ENCODE peak calls at places on chromosomes 6 and 20, in five cellular contexts. E is lower lobe of right lung, V is fibroblast of mammary gland, R is HFF-Myc, G is astrocyte of the spinal cord. Z is an unnamed sample.

GRCh38 chr20:23084845-23085355 is 1.2 kb downstream of the CD93 start:
- DNase-seq in E (no peak), V (no peak), R (no peak), G (no peak), Z (no peak)

GRCh38 chr20:39117486-39117885 is 155.3 kb downstream of the DHX35 start:
- DNase-seq in E (no peak), V (peak), R (peak), G (peak), Z (no peak)

GRCh38 chr20:63058696-63059335 is 52.1 kb upstream of the BHLHE23 start:
- DNase-seq in E (peak), V (no peak), R (no peak), G (no peak), Z (no peak)

GRCh38 chr6:135897087-135897486 is 45.6 kb downstream of the PDE7B start:
- DNase-seq in E (no peak), V (no peak), R (no peak), G (no peak), Z (no peak)

GRCh38 chr6:166360243-166361079 is 18.1 kb upstream of the SFT2D1 start:
- DNase-seq in E (no peak), V (peak), R (no peak), G (peak), Z (no peak)

GRCh38 chr6:151763303-151763702 is 44.2 kb upstream of the ESR1 start:
- DNase-seq in E (no peak), V (peak), R (no peak), G (peak), Z (peak)

GRCh38 chr20:23622839-23623343 is 14.9 kb downstream of the CST3 start:
- DNase-seq in E (peak), V (peak), R (peak), G (peak), Z (peak)

GRCh38 chr6:4671587-4672115 is 104.6 kb upstream of the CDYL start:
- DNase-seq in E (no peak), V (no peak), R (no peak), G (no peak), Z (no peak)

GRCh38 chr6:113458368-113459010 is 398.7 kb upstream of the MARCKS start:
- DNase-seq in E (no peak), V (no peak), R (no peak), G (no peak), Z (peak)

GRCh38 chr6:102488729-102489128 is 1095.2 kb downstream of the GRIK2 start:
- DNase-seq in E (no peak), V (peak), R (no peak), G (peak), Z (peak)

GRCh38 chr6:130293800-130294199 is 71.0 kb upstream of the SAMD3 start:
- DNase-seq in E (no peak), V (peak), R (peak), G (peak), Z (peak)

GRCh38 chr20:61662946-61663460 is 402.7 kb downstream of the TAF4 start:
- DNase-seq in E (no peak), V (no peak), R (no peak), G (no peak), Z (no peak)

GRCh38 chr6:102701019-102701418 is 1307.5 kb downstream of the GRIK2 start:
- DNase-seq in E (no peak), V (no peak), R (no peak), G (no peak), Z (no peak)

GRCh38 chr20:40286991-40287531 is 402.0 kb downstream of the MAFB start:
- DNase-seq in E (peak), V (no peak), R (no peak), G (no peak), Z (no peak)

GRCh38 chr6:97669191-97669651 is 386.2 kb upstream of the MMS22L start:
- DNase-seq in E (no peak), V (no peak), R (no peak), G (peak), Z (peak)

GRCh38 chr6:88532241-88532860 is 366.2 kb upstream of the CNR1 start:
- DNase-seq in E (no peak), V (no peak), R (no peak), G (no peak), Z (no peak)

GRCh38 chr20:36573103-36573797 is at the start of gene TGIF2:
- DNase-seq in E (peak), V (peak), R (no peak), G (peak), Z (peak)

GRCh38 chr20:53384392-53384791 is 209.2 kb downstream of the ZNF217 start:
- DNase-seq in E (no peak), V (peak), R (no peak), G (no peak), Z (no peak)

GRCh38 chr20:33859157-33859695 is 48.1 kb downstream of the CHMP4B start:
- DNase-seq in E (peak), V (peak), R (no peak), G (no peak), Z (no peak)

GRCh38 chr6:26155066-26155925 is 68.1 kb downstream of the HFE start:
- DNase-seq in E (peak), V (no peak), R (no peak), G (peak), Z (no peak)

GRCh38 chr6:165220030-165220429 is 89.4 kb downstream of the C6orf118 start:
- DNase-seq in E (no peak), V (no peak), R (no peak), G (no peak), Z (no peak)

GRCh38 chr6:149763866-149764265 is 14.3 kb downstream of the PCMT1 start:
- DNase-seq in E (no peak), V (peak), R (no peak), G (no peak), Z (no peak)

GRCh38 chr6:155782320-155782730 is 326.7 kb upstream of the NOX3 start:
- DNase-seq in E (no peak), V (peak), R (peak), G (peak), Z (peak)

GRCh38 chr6:4612636-4613171 is 163.5 kb upstream of the CDYL start:
- DNase-seq in E (no peak), V (peak), R (no peak), G (no peak), Z (no peak)

GRCh38 chr6:36129889-36130671 is at the start of gene MAPK13:
- DNase-seq in E (peak), V (peak), R (no peak), G (no peak), Z (no peak)

GRCh38 chr20:23517719-23518118 is 26.8 kb downstream of the CST8 start:
- DNase-seq in E (no peak), V (no peak), R (no peak), G (no peak), Z (no peak)

GRCh38 chr6:14038636-14039035 is 78.9 kb upstream of the CD83 start:
- DNase-seq in E (no peak), V (peak), R (no peak), G (peak), Z (no peak)

GRCh38 chr6:169253745-169254238 is at the start of gene THBS2:
- DNase-seq in E (no peak), V (peak), R (peak), G (peak), Z (peak)

GRCh38 chr6:167856999-167857660 is 30.4 kb downstream of the AFDN start:
- DNase-seq in E (no peak), V (peak), R (no peak), G (peak), Z (no peak)

GRCh38 chr6:89970609-89971337 is 76.5 kb downstream of the GJA10 start:
- DNase-seq in E (no peak), V (peak), R (peak), G (peak), Z (peak)

GRCh38 chr6:4441981-4442434 is 306.6 kb upstream of the ECI2 start:
- DNase-seq in E (no peak), V (peak), R (no peak), G (no peak), Z (no peak)

DNA sequence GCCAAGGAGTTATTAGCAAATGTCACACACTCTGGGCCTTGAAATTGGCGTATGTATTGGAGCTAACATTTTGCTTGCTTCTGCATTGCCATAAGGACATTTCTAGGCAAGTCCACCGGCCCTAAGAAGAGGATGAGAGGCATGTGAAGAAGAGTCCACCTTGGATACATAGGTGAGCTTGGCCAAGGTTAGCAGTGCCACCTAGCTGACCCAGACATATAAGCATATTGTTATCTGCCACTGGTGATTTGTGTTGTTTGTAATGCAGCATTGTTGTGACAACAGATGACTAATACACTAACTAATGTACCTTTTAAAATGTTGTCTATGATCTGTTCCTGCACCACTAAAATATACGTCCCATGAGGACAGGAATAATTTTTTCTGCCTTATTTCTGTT is 24.8 kb upstream of the HLA-DQA2 start:
- DNase-seq in E (no peak), V (no peak), R (no peak), G (no peak), Z (no peak)
- TF ChIP-seq CTCF in E (no peak), V (no peak), R (no peak), G (no peak), Z (no peak)

GRCh38 chr6:53431704-53432103 is 83.0 kb upstream of the ELOVL5 start:
- DNase-seq in E (no peak), V (no peak), R (no peak), G (no peak), Z (no peak)

GRCh38 chr6:53429401-53429800 is 80.7 kb upstream of the ELOVL5 start:
- DNase-seq in E (no peak), V (no peak), R (no peak), G (no peak), Z (no peak)

GRCh38 chr6:53426544-53427270 is 78.0 kb upstream of the ELOVL5 start:
- DNase-seq in E (no peak), V (peak), R (no peak), G (no peak), Z (no peak)

GRCh38 chr6:53426117-53426516 is 77.4 kb upstream of the ELOVL5 start:
- DNase-seq in E (no peak), V (no peak), R (no peak), G (no peak), Z (no peak)

DNA sequence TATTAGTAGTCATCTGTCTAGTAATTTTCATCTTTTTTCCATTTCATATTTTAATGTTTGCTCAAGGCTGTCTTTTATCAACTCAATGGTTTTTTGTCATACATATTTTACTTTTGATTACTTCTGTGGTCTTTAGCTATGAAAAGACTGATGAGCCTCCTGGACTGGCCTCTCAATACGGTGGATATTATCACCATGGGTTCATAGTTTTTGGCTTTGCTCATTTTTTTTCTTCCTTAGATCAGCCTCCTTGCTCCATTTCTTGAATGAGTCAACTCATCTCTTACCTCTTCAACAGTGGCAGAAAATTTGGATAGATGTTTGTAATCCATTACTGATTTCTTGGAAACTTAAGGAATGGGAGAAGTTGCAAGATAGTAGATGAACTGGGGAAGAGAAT is 80.1 kb upstream of the ELOVL5 start:
- DNase-seq in E (no peak), V (no peak), R (no peak), G (no peak), Z (no peak)
- H3K4me3 ChIP-seq in E (no peak), V (no peak), R (no peak), G (no peak), Z (no peak)

GRCh38 chr6:43207286-43207685 is 22.0 kb downstream of the DNPH1 start:
- DNase-seq in E (no peak), V (no peak), R (no peak), G (no peak), Z (no peak)

GRCh38 chr6:43216200-43216599 is 13.1 kb downstream of the DNPH1 start:
- DNase-seq in E (no peak), V (no peak), R (no peak), G (no peak), Z (no peak)

GRCh38 chr6:43215066-43215465 is 14.2 kb downstream of the DNPH1 start:
- DNase-seq in E (no peak), V (no peak), R (no peak), G (no peak), Z (no peak)

GRCh38 chr6:43213431-43213830 is 15.8 kb downstream of the DNPH1 start:
- DNase-seq in E (no peak), V (no peak), R (no peak), G (no peak), Z (no peak)

GRCh38 chr6:43211960-43212359 is 17.3 kb downstream of the DNPH1 start:
- DNase-seq in E (no peak), V (no peak), R (no peak), G (no peak), Z (no peak)
- TF ChIP-seq CTCF in E (no peak), V (no peak), R (no peak), G (peak), Z (no peak)

GRCh38 chr6:37675100-37675499 is 22.6 kb downstream of the MDGA1 start:
- DNase-seq in E (no peak), V (no peak), R (no peak), G (no peak), Z (no peak)

GRCh38 chr6:37675606-37676005 is 22.1 kb downstream of the MDGA1 start:
- DNase-seq in E (no peak), V (no peak), R (no peak), G (no peak), Z (no peak)

GRCh38 chr6:37676071-37676470 is 21.6 kb downstream of the MDGA1 start:
- DNase-seq in E (no peak), V (no peak), R (no peak), G (no peak), Z (no peak)

GRCh38 chr6:37673436-37673835 is 24.2 kb downstream of the MDGA1 start:
- DNase-seq in E (no peak), V (no peak), R (no peak), G (no peak), Z (no peak)

GRCh38 chr6:37674161-37674560 is 23.5 kb downstream of the MDGA1 start:
- DNase-seq in E (no peak), V (no peak), R (no peak), G (no peak), Z (no peak)
- H3K4me3 ChIP-seq in E (no peak), V (no peak), R (no peak), G (no peak), Z (no peak)

DNA sequence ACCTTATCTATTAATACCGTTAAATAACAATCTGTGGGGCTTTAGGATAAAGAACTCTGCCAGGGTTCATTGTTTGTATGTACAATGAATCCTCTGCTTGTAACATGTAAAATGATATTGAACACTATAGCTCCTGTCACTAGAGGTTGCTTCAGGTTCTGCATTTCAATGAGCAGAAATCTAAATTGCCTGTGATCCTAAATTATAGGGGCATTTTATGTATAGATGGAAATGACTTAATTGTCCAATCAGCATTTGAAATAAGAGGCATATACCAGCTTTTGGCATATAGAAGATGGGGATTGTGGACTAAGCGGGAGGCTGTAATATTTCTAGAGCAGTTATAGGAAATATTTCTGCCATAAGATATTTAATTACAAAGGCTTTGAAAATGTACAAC is 2.0 kb downstream of the NCOA3 start:
- DNase-seq in E (no peak), V (no peak), R (no peak), G (no peak), Z (no peak)
- TF ChIP-seq CTCF in E (no peak), V (no peak), R (no peak), G (no peak), Z (no peak)

GRCh38 chr6:161396539-161396938 is 122.7 kb upstream of the AGPAT4 start:
- DNase-seq in E (no peak), V (no peak), R (no peak), G (no peak), Z (no peak)

GRCh38 chr6:161393839-161394364 is 120.0 kb upstream of the AGPAT4 start:
- DNase-seq in E (no peak), V (peak), R (peak), G (peak), Z (peak)

GRCh38 chr6:161393292-161393691 is 119.4 kb upstream of the AGPAT4 start:
- DNase-seq in E (no peak), V (no peak), R (no peak), G (no peak), Z (no peak)

GRCh38 chr6:161395832-161396231 is 122.0 kb upstream of the AGPAT4 start:
- DNase-seq in E (no peak), V (no peak), R (no peak), G (no peak), Z (no peak)

DNA sequence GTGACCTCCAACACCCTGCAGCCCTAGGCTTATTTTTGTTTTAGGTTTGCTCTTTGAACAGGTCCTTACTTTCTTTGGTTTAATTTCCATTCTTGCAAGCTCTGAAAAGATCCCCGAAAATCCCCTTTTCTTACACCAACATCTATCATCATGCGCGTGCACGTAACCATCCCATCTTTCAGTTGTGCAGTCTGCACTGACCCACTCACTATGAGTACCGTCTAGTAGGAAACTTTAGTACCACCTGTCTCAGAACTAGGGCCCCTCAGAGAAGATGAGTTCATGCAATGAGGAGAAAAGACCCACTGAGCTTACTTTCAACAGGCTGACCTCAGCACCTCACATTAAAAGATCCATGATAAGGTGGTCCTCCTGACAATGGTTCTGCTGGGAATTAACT is 120.6 kb upstream of the AGPAT4 start:
- DNase-seq in E (no peak), V (no peak), R (no peak), G (no peak), Z (no peak)
- H3K4me3 ChIP-seq in E (no peak), V (no peak), R (no peak), G (no peak), Z (no peak)

Z was measured in astrocyte of the cerebellum.